ENCODE peak calls at places on chromosomes 4 and X, in six cellular contexts. One of them, this sample, is unnamed.

GRCh38 chr4:102620697-102621497 is 119.7 kb downstream of the NFKB1 start:
- DNase-seq in lung: no peak
- DNase-seq in trophoblast cell: peak; percentile 79
- DNase-seq in hypothalamus: no peak
- DNase-seq in epithelial cell of esophagus: peak; percentile 71
- DNase-seq in NCI-H1105: no peak
- DNase-seq in this sample: peak; percentile 37

GRCh38 chr4:80215449-80216052 is 18.2 kb downstream of the PRDM8 start:
- DNase-seq in lung: no peak
- DNase-seq in trophoblast cell: peak; percentile 63
- DNase-seq in hypothalamus: no peak
- DNase-seq in epithelial cell of esophagus: peak; percentile 38
- DNase-seq in NCI-H1105: peak; percentile 12
- DNase-seq in this sample: no peak

GRCh38 chr4:172654482-172654881 is 514.1 kb upstream of the GALNT7 start:
- DNase-seq in lung: no peak
- DNase-seq in trophoblast cell: no peak
- DNase-seq in hypothalamus: no peak
- DNase-seq in epithelial cell of esophagus: no peak
- DNase-seq in NCI-H1105: no peak
- DNase-seq in this sample: no peak

GRCh38 chr4:98150092-98150761 is 7.0 kb upstream of the STPG2 start:
- DNase-seq in lung: no peak
- DNase-seq in trophoblast cell: no peak
- DNase-seq in hypothalamus: no peak
- DNase-seq in epithelial cell of esophagus: peak; percentile 13
- DNase-seq in NCI-H1105: no peak
- DNase-seq in this sample: no peak

GRCh38 chr4:145098675-145099037 is 545 bp downstream of the ABCE1 start:
- DNase-seq in lung: peak; percentile 40
- DNase-seq in trophoblast cell: peak; percentile 70
- DNase-seq in hypothalamus: peak; percentile 7
- DNase-seq in epithelial cell of esophagus: peak; percentile 78
- DNase-seq in NCI-H1105: no peak
- DNase-seq in this sample: peak; percentile 31

GRCh38 chr4:94420356-94420755 is 31.4 kb upstream of the PDLIM5 start:
- DNase-seq in lung: no peak
- DNase-seq in trophoblast cell: peak; percentile 55
- DNase-seq in hypothalamus: no peak
- DNase-seq in epithelial cell of esophagus: peak; percentile 10
- DNase-seq in NCI-H1105: no peak
- DNase-seq in this sample: no peak

GRCh38 chr4:4637710-4638109 is 95.9 kb upstream of the STX18 start:
- DNase-seq in lung: no peak
- DNase-seq in trophoblast cell: peak; percentile 13
- DNase-seq in hypothalamus: no peak
- DNase-seq in epithelial cell of esophagus: peak; percentile 58
- DNase-seq in NCI-H1105: no peak
- DNase-seq in this sample: no peak

GRCh38 chr4:183751081-183751480 is 92.0 kb downstream of the TRAPPC11 start:
- DNase-seq in lung: no peak
- DNase-seq in trophoblast cell: no peak
- DNase-seq in hypothalamus: no peak
- DNase-seq in epithelial cell of esophagus: no peak
- DNase-seq in NCI-H1105: no peak
- DNase-seq in this sample: no peak

GRCh38 chr4:122540827-122541226 is 80.0 kb downstream of the IL21 start:
- DNase-seq in lung: no peak
- DNase-seq in trophoblast cell: no peak
- DNase-seq in hypothalamus: no peak
- DNase-seq in epithelial cell of esophagus: no peak
- DNase-seq in NCI-H1105: no peak
- DNase-seq in this sample: no peak

GRCh38 chr4:109254845-109255244 is 47.6 kb downstream of the COL25A1 start:
- DNase-seq in lung: no peak
- DNase-seq in trophoblast cell: no peak
- DNase-seq in hypothalamus: no peak
- DNase-seq in epithelial cell of esophagus: no peak
- DNase-seq in NCI-H1105: no peak
- DNase-seq in this sample: no peak

GRCh38 chr4:141871086-141871485 is 234.7 kb downstream of the IL15 start:
- DNase-seq in lung: no peak
- DNase-seq in trophoblast cell: no peak
- DNase-seq in hypothalamus: no peak
- DNase-seq in epithelial cell of esophagus: peak; percentile 11
- DNase-seq in NCI-H1105: no peak
- DNase-seq in this sample: no peak

GRCh38 chrX:53445977-53446376 is 11.8 kb upstream of the HSD17B10 start:
- DNase-seq in lung: peak; percentile 32
- DNase-seq in trophoblast cell: peak; percentile 62
- DNase-seq in hypothalamus: no peak
- DNase-seq in epithelial cell of esophagus: peak; percentile 50
- DNase-seq in NCI-H1105: no peak
- DNase-seq in this sample: peak; percentile 8

GRCh38 chr4:38681283-38682066 is 17.5 kb downstream of the KLF3 start:
- DNase-seq in lung: no peak
- DNase-seq in trophoblast cell: no peak
- DNase-seq in hypothalamus: no peak
- DNase-seq in epithelial cell of esophagus: no peak
- DNase-seq in NCI-H1105: no peak
- DNase-seq in this sample: no peak

GRCh38 chr4:53899544-53900274 is 164.7 kb downstream of the CHIC2 start:
- DNase-seq in lung: no peak
- DNase-seq in trophoblast cell: no peak
- DNase-seq in hypothalamus: no peak
- DNase-seq in epithelial cell of esophagus: no peak
- DNase-seq in NCI-H1105: no peak
- DNase-seq in this sample: no peak

GRCh38 chrX:139815771-139816170 is 107.8 kb upstream of the MCF2 start:
- DNase-seq in lung: no peak
- DNase-seq in trophoblast cell: no peak
- DNase-seq in hypothalamus: no peak
- DNase-seq in epithelial cell of esophagus: no peak
- DNase-seq in NCI-H1105: no peak
- DNase-seq in this sample: no peak

GRCh38 chr4:4461850-4462249 is 74.9 kb downstream of the NSG1 start:
- DNase-seq in lung: no peak
- DNase-seq in trophoblast cell: no peak
- DNase-seq in hypothalamus: no peak
- DNase-seq in epithelial cell of esophagus: no peak
- DNase-seq in NCI-H1105: no peak
- DNase-seq in this sample: no peak

GRCh38 chr4:159071178-159071968 is 31.5 kb upstream of the RAPGEF2 start:
- DNase-seq in lung: no peak
- DNase-seq in trophoblast cell: peak; percentile 88
- DNase-seq in hypothalamus: no peak
- DNase-seq in epithelial cell of esophagus: peak; percentile 86
- DNase-seq in NCI-H1105: no peak
- DNase-seq in this sample: no peak

GRCh38 chrX:103441878-103442535 is 65.7 kb downstream of the BEX3 start:
- DNase-seq in lung: no peak
- DNase-seq in trophoblast cell: peak; percentile 46
- DNase-seq in hypothalamus: no peak
- DNase-seq in epithelial cell of esophagus: peak; percentile 93
- DNase-seq in NCI-H1105: no peak
- DNase-seq in this sample: no peak

GRCh38 chrX:110750526-110751189 is 45.0 kb downstream of the CHRDL1 start:
- DNase-seq in lung: no peak
- DNase-seq in trophoblast cell: no peak
- DNase-seq in hypothalamus: no peak
- DNase-seq in epithelial cell of esophagus: no peak
- DNase-seq in NCI-H1105: no peak
- DNase-seq in this sample: no peak

This sample was measured in frontal cortex.